ENCODE peak calls at places on chromosome X, in four cellular contexts. B, A, R and C are unnamed samples.

GRCh38 chrX:46953597-46953996 is 41.4 kb downstream of the JADE3 start:
- DNase-seq in A (no peak), B (no peak), R (no peak), C (no peak)

GRCh38 chrX:33252306-33252825 is 41.0 kb upstream of the DMD start:
- DNase-seq in B (peak; percentile 0), R (no peak), A (no peak), C (no peak)

GRCh38 chrX:40105791-40106676 is 8.3 kb upstream of the BCOR start:
- DNase-seq in A (peak; percentile 52), B (no peak), R (peak; percentile 33), C (no peak)

GRCh38 chrX:68880846-68881513 is 52.2 kb downstream of the EFNB1 start:
- DNase-seq in B (no peak), R (no peak), A (no peak), C (no peak)

GRCh38 chrX:56728321-56728720 is 722 bp upstream of the NBDY start:
- DNase-seq in A (no peak), R (no peak), B (no peak), C (no peak)

GRCh38 chrX:45757272-45757671 is 556.6 kb upstream of the DIPK2B start:
- DNase-seq in R (no peak), B (no peak), A (no peak), C (no peak)

GRCh38 chrX:55342533-55343501 is 78.1 kb upstream of the PAGE3 start:
- DNase-seq in A (peak; percentile 13), B (no peak), R (peak; percentile 55), C (no peak)

GRCh38 chrX:39418936-39419659 is 617.8 kb downstream of the MID1IP1 start:
- DNase-seq in B (no peak), A (no peak), R (no peak), C (no peak)

GRCh38 chrX:308821-309520 is 9.6 kb downstream of the GTPBP6 start:
- DNase-seq in R (no peak), A (no peak), B (no peak), C (no peak)

GRCh38 chrX:39756086-39756883 is 341.5 kb downstream of the BCOR start:
- DNase-seq in B (no peak), A (no peak), R (no peak), C (no peak)

GRCh38 chrX:2627272-2627867 is 63.7 kb upstream of the CD99 start:
- DNase-seq in R (peak; percentile 16), A (peak; percentile 56), B (peak; percentile 27), C (peak; percentile 15)

GRCh38 chrX:119726900-119727555 is 31.4 kb upstream of the SOWAHD start:
- DNase-seq in R (peak; percentile 34), A (no peak), B (no peak), C (no peak)

GRCh38 chrX:42615161-42615563 is 162.8 kb downstream of the PPP1R2C start:
- DNase-seq in A (no peak), B (no peak), R (peak; percentile 36), C (no peak)

GRCh38 chrX:107542500-107542899 is 85.8 kb upstream of the PRPS1 start:
- DNase-seq in B (peak; percentile 34), R (peak; percentile 31), A (no peak), C (no peak)

GRCh38 chrX:24647257-24648058 is at the start of gene PCYT1B:
- DNase-seq in B (peak; percentile 49), R (peak; percentile 80), A (peak; percentile 39), C (peak; percentile 7)

GRCh38 chrX:103329991-103330390 is at the start of gene TCEAL7:
- DNase-seq in R (no peak), B (peak; percentile 46), A (peak; percentile 20), C (no peak)

GRCh38 chrX:135977611-135978010 is 3.8 kb upstream of the MMGT1 start:
- DNase-seq in A (no peak), B (peak; percentile 77), R (peak; percentile 20), C (no peak)

GRCh38 chrX:106035064-106035463 is 3.5 kb downstream of the SERPINA7 start:
- DNase-seq in R (no peak), A (no peak), B (no peak), C (no peak)

GRCh38 chrX:73876897-73877296 is 313.9 kb downstream of the CHIC1 start:
- DNase-seq in B (no peak), R (peak; percentile 82), A (no peak), C (no peak)

GRCh38 chrX:9164535-9165425 is 130.9 kb upstream of the FAM9B start:
- DNase-seq in A (no peak), B (no peak), R (peak; percentile 4), C (no peak)
- H3K4me3 ChIP-seq in A (no peak overlapping the region), B (no peak overlapping the region), R (no peak overlapping the region), C (no peak overlapping the region)

DNA sequence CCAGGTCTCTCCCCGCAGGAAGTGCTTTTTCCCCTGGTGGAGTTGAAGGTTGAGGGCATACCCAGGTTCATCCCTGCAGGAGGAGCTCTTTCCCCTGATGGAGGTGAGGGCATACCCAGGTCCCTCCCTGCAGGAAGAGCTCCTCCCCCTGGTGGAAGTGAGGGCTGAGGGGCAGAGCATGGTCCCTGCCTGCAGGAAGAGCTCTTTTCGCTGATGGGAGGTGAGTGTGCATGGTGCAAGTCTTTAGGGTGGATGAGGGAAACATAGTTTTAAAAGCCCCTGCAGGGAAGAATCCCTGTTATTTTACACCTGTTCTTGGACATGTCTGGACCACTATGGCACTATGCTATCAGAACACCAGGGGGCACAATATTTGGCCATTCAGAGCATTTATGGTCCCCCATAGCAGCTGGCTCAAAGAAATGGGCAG is 43.7 kb upstream of the PUDP start:
- DNase-seq in A (no peak), B (peak; percentile 5), R (no peak), C (no peak)
- TF ChIP-seq CTCF in A (no peak), B (peak; percentile 29), R (peak; percentile 26), C (peak; percentile 23)

GRCh38 chrX:12792711-12793110 is 1.5 kb downstream of the PRPS2 start:
- DNase-seq in B (no peak), R (no peak), A (no peak), C (no peak)
- H3K4me3 ChIP-seq in B (no peak overlapping the region), R (no peak overlapping the region), A (peak overlapping the region; percentile 74), C (peak overlapping the region; percentile 67)

GRCh38 chrX:17744896-17745523 is 7.7 kb downstream of the SCML1 start:
- DNase-seq in R (no peak), B (no peak), A (no peak), C (no peak)
- TF ChIP-seq CTCF in R (peak; percentile 45), B (peak; percentile 46), A (no peak), C (no peak)

GRCh38 chrX:110338850-110339373 is 19.7 kb upstream of the RTL9 start:
- DNase-seq in B (no peak), A (no peak), R (peak; percentile 71), C (no peak)

GRCh38 chrX:110346681-110347080 is 12.0 kb upstream of the RTL9 start:
- DNase-seq in A (no peak), R (no peak), B (no peak), C (no peak)

GRCh38 chrX:110341189-110342035 is 17.2 kb upstream of the RTL9 start:
- DNase-seq in B (peak; percentile 91), A (no peak), R (peak; percentile 83), C (peak; percentile 36)
- H3K4me3 ChIP-seq in B (no peak overlapping the region), A (no peak overlapping the region), R (no peak overlapping the region), C (no peak overlapping the region)

GRCh38 chrX:153381684-153382532 is 19.2 kb downstream of the PNMA6E start:
- DNase-seq in R (peak; percentile 9), A (peak; percentile 4), B (peak; percentile 81), C (peak; percentile 39)
- TF ChIP-seq CTCF in R (peak; percentile 6), A (no peak), B (peak; percentile 22), C (no peak)

GRCh38 chrX:72121381-72121780 is 10.3 kb downstream of the RTL5 start:
- DNase-seq in A (peak; percentile 69), R (peak; percentile 39), B (peak; percentile 75), C (peak; percentile 43)
- H3K4me3 ChIP-seq in A (no peak overlapping the region), R (no peak overlapping the region), B (no peak overlapping the region), C (no peak overlapping the region)